ENCODE peak calls at places on chromosomes 3 and 15, in four cellular contexts. A is fibroblast of mammary gland, M is lower leg skin, Z is pancreas. V is an unnamed sample.

GRCh38 chr3:12750223-12750622 is 8.8 kb downstream of the TMEM40 start:
- DNase-seq in A (peak), M (no peak), Z (peak), V (no peak)

GRCh38 chr15:56496635-56497034 is 31.7 kb upstream of the MNS1 start:
- DNase-seq in M (peak), A (peak), Z (no peak), V (no peak)

GRCh38 chr3:46866032-46866595 is 2.9 kb upstream of the MYL3 start:
- DNase-seq in A (no peak), Z (no peak), M (no peak), V (no peak)

GRCh38 chr15:23497710-23498111 is 50.7 kb upstream of the GOLGA6L2 start:
- DNase-seq in M (no peak), A (no peak), Z (no peak), V (no peak)

GRCh38 chr3:107753494-107753893 is 230.7 kb downstream of the BBX start:
- DNase-seq in Z (peak), A (peak), M (no peak), V (no peak)

GRCh38 chr3:124075758-124076157 is 83.8 kb upstream of the ROPN1 start:
- DNase-seq in M (no peak), Z (no peak), A (peak), V (no peak)

GRCh38 chr15:28260722-28261121 is 61.3 kb downstream of the HERC2 start:
- DNase-seq in Z (no peak), A (peak), M (no peak), V (no peak)

GRCh38 chr3:23376516-23377248 is 173.6 kb downstream of the UBE2E2 start:
- DNase-seq in M (no peak), A (peak), Z (no peak), V (no peak)

GRCh38 chr15:90233701-90234518 is at the start of the genes CIB1 and GDPGP1:
- DNase-seq in M (peak), A (peak), Z (peak), V (peak)
- TF ChIP-seq CTCF in M (no peak), A (no peak), Z (no peak), V (no peak)

GRCh38 chr3:121152573-121152972 is 244.6 kb downstream of the STXBP5L start:
- DNase-seq in Z (no peak), M (no peak), A (peak), V (no peak)
- TF ChIP-seq CTCF in Z (no peak), M (no peak), A (no peak), V (no peak)

GRCh38 chr3:37953226-37953625 is 37.4 kb upstream of the VILL start:
- DNase-seq in A (no peak), M (no peak), Z (no peak), V (no peak)

GRCh38 chr3:37946531-37946889 is 44.1 kb upstream of the VILL start:
- DNase-seq in Z (no peak), M (no peak), A (no peak), V (no peak)

GRCh38 chr3:37952564-37952963 is 38.0 kb upstream of the VILL start:
- DNase-seq in A (peak), Z (no peak), M (no peak), V (no peak)

GRCh38 chr3:37945803-37946530 is 44.6 kb upstream of the VILL start:
- DNase-seq in A (no peak), M (peak), Z (no peak), V (no peak)

GRCh38 chr3:37949866-37950265 is 40.7 kb upstream of the VILL start:
- DNase-seq in M (no peak), Z (no peak), A (peak), V (no peak)
- TF ChIP-seq CTCF in M (no peak), Z (no peak), A (no peak), V (no peak)

GRCh38 chr15:92616621-92617179 is 38.9 kb downstream of the FAM174B start:
- DNase-seq in Z (peak), A (peak), M (no peak), V (no peak)

GRCh38 chr15:92612891-92613290 is 42.7 kb downstream of the FAM174B start:
- DNase-seq in M (no peak), Z (no peak), A (no peak), V (no peak)

GRCh38 chr15:92614301-92614700 is 41.3 kb downstream of the FAM174B start:
- DNase-seq in A (no peak), M (no peak), Z (peak), V (no peak)

GRCh38 chr15:92613841-92614240 is 41.7 kb downstream of the FAM174B start:
- DNase-seq in A (no peak), M (no peak), Z (no peak), V (no peak)

DNA sequence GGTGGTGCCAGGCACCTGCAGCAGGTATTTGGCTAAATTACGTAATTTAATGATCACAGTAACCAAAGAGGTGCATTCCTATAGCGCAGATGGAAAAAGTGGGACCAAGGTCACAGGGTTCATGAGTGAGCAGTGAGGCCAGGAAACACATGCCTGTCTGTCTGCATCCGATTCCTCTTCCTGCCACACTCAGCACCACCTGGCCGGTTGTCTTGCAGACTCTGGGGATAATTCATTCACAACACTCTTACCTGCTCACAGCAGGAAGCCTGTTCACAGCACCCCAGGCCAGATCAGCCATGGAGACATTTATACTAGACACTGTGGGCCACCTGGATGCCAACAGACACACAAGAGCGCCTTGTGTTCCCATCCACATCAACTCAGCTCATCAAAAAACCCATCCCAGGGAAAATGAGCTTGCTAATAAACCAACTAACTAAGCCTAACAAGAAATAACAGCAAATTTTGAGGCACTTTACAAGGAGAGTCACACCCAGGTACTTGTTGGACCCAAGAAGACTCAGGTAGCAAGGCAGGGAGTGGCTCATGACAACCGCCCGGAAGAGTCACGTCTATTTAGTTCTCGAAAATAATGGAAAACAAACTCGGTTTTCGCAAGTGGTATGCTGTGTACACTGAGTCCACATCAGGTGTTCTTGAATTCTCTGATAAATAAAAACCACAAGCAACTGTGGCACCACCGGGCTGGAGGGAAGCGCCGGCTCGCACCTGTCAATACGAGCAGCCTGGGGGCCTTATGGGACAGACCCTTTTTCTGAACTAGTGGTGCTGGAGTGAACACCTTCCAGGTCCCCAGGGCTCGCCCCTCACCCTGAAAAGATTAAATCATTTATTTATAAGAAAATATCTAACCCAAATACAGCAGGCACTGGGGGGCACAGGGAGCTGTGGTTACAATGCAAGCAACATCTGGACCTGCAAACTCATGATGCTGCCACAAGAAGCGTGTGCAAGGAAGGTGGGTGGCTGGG is 40.5 kb downstream of the FAM174B start:
- DNase-seq in M (no peak), A (no peak), Z (peak), V (no peak)
- TF ChIP-seq CTCF in M (no peak), A (no peak), Z (no peak), V (no peak)

GRCh38 chr3:139020868-139021234 is at the start of gene PRR23B:
- DNase-seq in M (no peak), Z (no peak), A (no peak), V (no peak)
- TF ChIP-seq CTCF in M (no peak), Z (no peak), A (peak), V (no peak)

DNA sequence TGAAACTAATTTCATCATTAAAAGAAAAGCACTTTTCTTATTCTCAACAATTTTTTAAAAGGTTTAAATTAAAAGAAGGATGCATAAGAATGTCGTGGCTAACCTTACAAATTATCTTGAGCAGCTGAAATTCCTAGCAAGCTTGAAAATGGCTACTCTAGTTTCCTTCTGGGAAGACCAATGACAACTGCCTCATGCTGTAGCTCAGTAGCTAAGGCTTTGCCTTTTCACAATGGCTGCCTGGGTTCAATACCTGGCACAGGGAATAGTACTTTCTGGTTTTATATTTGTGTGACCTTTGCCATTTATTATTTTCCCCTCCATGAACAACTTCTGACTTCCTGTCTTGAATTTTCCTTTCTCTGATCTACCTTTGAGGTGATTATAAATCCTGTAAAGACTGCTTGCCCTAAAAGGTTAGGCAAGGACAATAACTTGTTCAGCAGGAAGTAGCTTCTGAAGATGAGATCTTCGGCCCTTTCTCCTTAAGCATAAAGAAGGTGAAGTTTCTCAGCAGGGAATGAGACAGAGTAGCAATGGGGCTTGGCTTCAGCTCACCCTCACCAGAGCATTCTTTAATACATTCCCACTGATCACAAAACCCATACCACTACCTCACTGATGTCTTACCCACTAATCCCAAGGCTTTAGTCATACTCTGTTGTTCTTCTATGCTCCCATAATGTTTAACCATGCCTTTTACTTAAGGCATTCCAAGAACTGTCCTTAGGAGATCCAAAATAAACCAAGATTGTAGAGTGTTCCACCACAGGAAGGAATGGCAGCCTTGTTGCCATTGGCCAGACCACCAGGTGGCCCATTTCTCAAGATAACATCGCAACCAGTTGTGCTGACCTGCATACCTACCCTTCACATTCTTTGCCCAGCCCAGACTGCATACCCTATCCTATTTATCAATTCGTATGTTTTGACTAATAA is 276.8 kb downstream of the ULK4 start:
- DNase-seq in M (no peak), Z (peak), A (no peak), V (no peak)
- TF ChIP-seq CTCF in M (no peak), Z (no peak), A (no peak), V (no peak)

DNA sequence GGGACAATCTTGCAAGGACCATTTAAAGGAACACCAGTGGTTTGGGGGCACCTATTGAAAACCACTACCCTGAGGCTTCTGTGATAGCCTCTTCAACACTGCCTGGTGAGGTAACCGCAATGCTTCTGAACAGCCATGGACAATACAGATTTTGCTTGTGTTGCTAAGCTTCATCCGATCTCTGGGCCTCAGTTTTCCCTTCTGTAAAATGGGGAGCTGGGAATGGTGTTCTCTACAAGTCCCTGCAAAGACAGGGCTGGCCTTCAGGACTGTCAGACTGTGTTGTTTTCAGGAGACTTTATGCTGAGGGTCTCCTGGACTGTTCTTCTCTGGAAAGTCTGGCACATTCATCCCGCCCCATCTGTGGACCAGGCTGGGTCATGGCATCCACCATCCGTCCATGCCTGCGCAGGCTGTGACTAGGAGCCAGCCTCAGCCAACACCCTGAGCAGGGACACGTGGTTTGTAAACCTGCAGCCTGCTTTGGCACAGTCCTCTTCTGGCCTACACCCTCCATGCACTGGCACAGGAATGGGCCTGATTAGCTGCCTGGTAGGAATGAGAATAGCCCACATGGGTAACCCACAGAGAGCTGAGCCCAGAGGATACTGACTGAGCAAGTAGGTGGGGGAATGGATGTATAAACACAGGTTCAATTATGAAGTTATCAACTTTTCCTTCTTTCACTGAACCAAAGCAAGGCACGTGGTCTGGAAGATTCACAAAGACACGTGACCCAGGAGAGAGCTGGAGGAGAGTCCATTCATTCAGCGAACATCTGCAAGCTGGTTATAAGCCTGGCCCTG is 55.3 kb downstream of the ROPN1B start:
- DNase-seq in Z (no peak), M (no peak), A (no peak), V (no peak)
- TF ChIP-seq CTCF in Z (no peak), M (no peak), A (no peak), V (no peak)

GRCh38 chr3:171591059-171591458 is 130.9 kb upstream of the TNIK start:
- DNase-seq in A (no peak), M (no peak), Z (no peak), V (no peak)
- TF ChIP-seq CTCF in A (no peak), M (no peak), Z (no peak), V (no peak)

DNA sequence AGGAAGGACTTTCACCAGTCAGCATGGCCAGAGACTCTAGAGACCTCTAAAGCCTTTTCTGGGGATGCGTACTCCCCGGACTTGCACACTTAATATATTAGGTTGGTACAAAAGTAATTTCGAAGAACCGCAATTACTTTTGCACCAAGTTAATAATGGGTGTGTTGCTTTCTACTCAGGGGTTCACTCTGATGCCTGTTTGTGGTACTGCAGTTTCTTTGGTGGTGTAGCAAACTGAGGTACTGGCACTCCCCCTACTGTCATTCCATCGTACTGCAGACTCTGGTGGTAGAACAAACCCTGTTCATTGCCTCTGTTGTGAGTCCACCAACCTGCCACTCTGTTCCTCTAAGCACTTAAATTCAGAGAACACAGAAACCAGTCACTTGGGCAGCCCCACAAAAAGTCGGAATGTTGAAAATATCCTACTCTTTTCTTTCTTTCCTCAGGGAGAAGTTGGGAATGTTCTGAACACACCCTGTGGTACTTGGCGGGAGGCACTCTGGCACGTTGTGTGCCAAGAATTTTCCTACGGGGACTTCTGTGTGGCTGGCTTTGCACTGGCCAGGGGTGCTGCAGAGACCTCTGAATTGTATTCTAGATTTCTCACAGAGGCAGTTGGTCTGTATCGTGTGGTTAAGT is 46.3 kb downstream of the GABRG3 start:
- DNase-seq in Z (peak), M (peak), A (peak), V (no peak)
- TF ChIP-seq CTCF in Z (peak), M (no peak), A (peak), V (no peak)